ENCODE peak calls at places on chromosomes 6 and 20, in seven cellular contexts. A, I, M, E, V, D and R are unnamed samples.

GRCh38 chr6:35092362-35093117 is 48.6 kb downstream of the TCP11 start:
- DNase-seq in A (no peak), I (no peak), M (no peak), E (no peak), V (no peak), D (no peak), R (no peak)

GRCh38 chr6:170027111-170028043 is 263.5 kb downstream of the DLL1 start:
- DNase-seq in A (no peak), I (no peak), M (peak; percentile 58), E (no peak), V (no peak), D (no peak), R (no peak)

GRCh38 chr6:26129656-26130055 is 42.4 kb downstream of the HFE start:
- DNase-seq in A (no peak), I (no peak), M (no peak), E (no peak), V (no peak), D (no peak), R (no peak)

GRCh38 chr6:15389759-15390723 is 144.2 kb downstream of the JARID2 start:
- DNase-seq in A (no peak), I (peak; percentile 65), M (no peak), E (no peak), V (peak; percentile 58), D (no peak), R (no peak)

GRCh38 chr6:33147807-33148666 is 44.2 kb downstream of the COL11A2 start:
- DNase-seq in A (no peak), I (no peak), M (no peak), E (no peak), V (peak; percentile 9), D (no peak), R (no peak)

GRCh38 chr6:11433860-11434259 is 103.7 kb upstream of the TMEM170B start:
- DNase-seq in A (no peak), I (no peak), M (no peak), E (no peak), V (no peak), D (no peak), R (no peak)

GRCh38 chr20:50339196-50339901 is 148.7 kb downstream of the CEBPB start:
- DNase-seq in A (no peak), I (no peak), M (peak; percentile 55), E (peak; percentile 23), V (no peak), D (no peak), R (no peak)

GRCh38 chr6:117206951-117207687 is 58.2 kb upstream of the VGLL2 start:
- DNase-seq in A (no peak), I (no peak), M (no peak), E (no peak), V (no peak), D (no peak), R (no peak)

GRCh38 chr6:13924146-13924948 is 405 bp upstream of the RNF182 start:
- DNase-seq in A (no peak), I (peak; percentile 64), M (no peak), E (peak; percentile 34), V (peak; percentile 42), D (peak; percentile 35), R (no peak)

GRCh38 chr6:124868476-124868875 is 93.8 kb upstream of the RNF217 start:
- DNase-seq in A (no peak), I (no peak), M (no peak), E (no peak), V (no peak), D (no peak), R (no peak)

GRCh38 chr6:5679696-5680494 is 326.8 kb downstream of the NRN1 start:
- DNase-seq in A (no peak), I (no peak), M (no peak), E (no peak), V (no peak), D (no peak), R (no peak)

GRCh38 chr6:56649053-56649769 is 6.5 kb upstream of the DST start:
- DNase-seq in A (no peak), I (no peak), M (no peak), E (no peak), V (no peak), D (no peak), R (no peak)

GRCh38 chr20:39853664-39854063 is 835.4 kb downstream of the MAFB start:
- DNase-seq in A (no peak), I (no peak), M (no peak), E (no peak), V (no peak), D (no peak), R (no peak)

GRCh38 chr20:14622796-14623195 is 285.4 kb upstream of the FLRT3 start:
- DNase-seq in A (no peak), I (no peak), M (no peak), E (no peak), V (no peak), D (no peak), R (no peak)

GRCh38 chr6:140912686-140913085 is 1220.0 kb upstream of the GJE1 start:
- DNase-seq in A (no peak), I (no peak), M (no peak), E (no peak), V (no peak), D (no peak), R (no peak)

GRCh38 chr6:105807905-105808304 is 278.2 kb upstream of the PRDM1 start:
- DNase-seq in A (no peak), I (no peak), M (no peak), E (no peak), V (no peak), D (no peak), R (no peak)

GRCh38 chr6:47308674-47309325 is 905 bp downstream of the TNFRSF21 start:
- DNase-seq in A (no peak), I (peak; percentile 33), M (peak; percentile 75), E (peak; percentile 6), V (no peak), D (peak; percentile 52), R (no peak)

GRCh38 chr20:32476684-32477593 is 108.2 kb downstream of the NOL4L start:
- DNase-seq in A (no peak), I (no peak), M (peak; percentile 56), E (no peak), V (no peak), D (no peak), R (no peak)